ENCODE peak calls at places on chromosomes 6 and 20, in six cellular contexts. U is uterus; L is HepG2; K is CD8-positive, alpha-beta memory T cell; J is CD8-positive, alpha-beta T cell; C is CD4-positive, CD25-positive, alpha-beta regulatory T cell. O is an unnamed sample.

GRCh38 chr20:41027366-41027765 is 1.3 kb upstream of the TOP1 start:
- DNase-seq in U (no peak), L (no peak), K (no peak), J (no peak), C (no peak), O (no peak)

GRCh38 chr6:13830803-13831202 is 16.4 kb upstream of the MCUR1 start:
- DNase-seq in U (no peak), L (no peak), K (no peak), J (no peak), C (no peak), O (no peak)

GRCh38 chr6:148525453-148525852 is 182.8 kb downstream of the SASH1 start:
- DNase-seq in U (no peak), L (no peak), K (no peak), J (no peak), C (no peak), O (no peak)

GRCh38 chr6:116387374-116387773 is 16.6 kb downstream of the DSE start:
- DNase-seq in U (peak; percentile 32), L (no peak), K (no peak), J (no peak), C (no peak), O (no peak)

GRCh38 chr20:62816879-62817873 is at the start of gene COL9A3:
- DNase-seq in U (no peak), L (peak; percentile 63), K (no peak), J (no peak), C (no peak), O (no peak)

GRCh38 chr20:51400051-51400926 is 142.2 kb downstream of the NFATC2 start:
- DNase-seq in U (no peak), L (no peak), K (peak; percentile 80), J (peak; percentile 76), C (peak; percentile 63), O (no peak)

GRCh38 chr6:131210469-131210868 is 75.2 kb downstream of the AKAP7 start:
- DNase-seq in U (no peak), L (no peak), K (no peak), J (no peak), C (no peak), O (no peak)

GRCh38 chr6:113903666-113904330 is 46.7 kb downstream of the MARCKS start:
- DNase-seq in U (peak; percentile 40), L (peak; percentile 45), K (no peak), J (no peak), C (no peak), O (no peak)

GRCh38 chr6:91081452-91082067 is 494.7 kb upstream of the MAP3K7 start:
- DNase-seq in U (no peak), L (peak; percentile 25), K (no peak), J (no peak), C (no peak), O (peak; percentile 43)

GRCh38 chr20:39398656-39399055 is 436.5 kb downstream of the DHX35 start:
- DNase-seq in U (no peak), L (no peak), K (no peak), J (no peak), C (no peak), O (peak; percentile 4)

GRCh38 chr6:53899512-53899911 is 104.7 kb downstream of the LRRC1 start:
- DNase-seq in U (no peak), L (no peak), K (no peak), J (no peak), C (no peak), O (no peak)

GRCh38 chr6:165159459-165159858 is 149.9 kb downstream of the C6orf118 start:
- DNase-seq in U (no peak), L (no peak), K (no peak), J (no peak), C (no peak), O (no peak)

GRCh38 chr6:119129148-119129967 is 50.9 kb upstream of the FAM184A start:
- DNase-seq in U (no peak), L (peak; percentile 76), K (peak; percentile 43), J (no peak), C (peak; percentile 4), O (peak; percentile 70)

GRCh38 chr20:32356935-32357868 is 929 bp upstream of the ASXL1 start:
- DNase-seq in U (peak; percentile 29), L (peak; percentile 76), K (no peak), J (no peak), C (no peak), O (no peak)

GRCh38 chr6:29509239-29509638 is 21.5 kb upstream of the MAS1L start:
- DNase-seq in U (no peak), L (no peak), K (no peak), J (peak; percentile 36), C (no peak), O (no peak)

GRCh38 chr6:73700060-73700459 is 4.1 kb downstream of the CD109 start:
- DNase-seq in U (no peak), L (no peak), K (no peak), J (no peak), C (no peak), O (no peak)

GRCh38 chr20:53984781-53985518 is 85.4 kb downstream of the BCAS1 start:
- DNase-seq in U (no peak), L (no peak), K (no peak), J (no peak), C (no peak), O (no peak)

GRCh38 chr20:23515250-23515939 is 24.5 kb downstream of the CST8 start:
- DNase-seq in U (no peak), L (no peak), K (no peak), J (no peak), C (no peak), O (no peak)

GRCh38 chr20:16397053-16397452 is 176.2 kb downstream of the KIF16B start:
- DNase-seq in U (peak; percentile 19), L (no peak), K (no peak), J (no peak), C (no peak), O (no peak)

GRCh38 chr20:37356387-37356786 is 10.4 kb downstream of the SRC start:
- DNase-seq in U (peak; percentile 56), L (no peak), K (no peak), J (no peak), C (no peak), O (no peak)

GRCh38 chr20:38127011-38127621 is 38.0 kb downstream of the TGM2 start:
- DNase-seq in U (peak; percentile 73), L (no peak), K (no peak), J (no peak), C (no peak), O (no peak)

GRCh38 chr6:43268348-43268685 is 25.0 kb downstream of the TTBK1 start:
- DNase-seq in U (no peak), L (no peak), K (no peak), J (no peak), C (no peak), O (no peak)

GRCh38 chr6:148231572-148231971 is 111.1 kb upstream of the SASH1 start:
- DNase-seq in U (no peak), L (no peak), K (no peak), J (no peak), C (no peak), O (no peak)

GRCh38 chr6:28978137-28978491 is 27.0 kb downstream of the ZNF311 start:
- DNase-seq in U (no peak), L (no peak), K (no peak), J (no peak), C (no peak), O (no peak)

DNA sequence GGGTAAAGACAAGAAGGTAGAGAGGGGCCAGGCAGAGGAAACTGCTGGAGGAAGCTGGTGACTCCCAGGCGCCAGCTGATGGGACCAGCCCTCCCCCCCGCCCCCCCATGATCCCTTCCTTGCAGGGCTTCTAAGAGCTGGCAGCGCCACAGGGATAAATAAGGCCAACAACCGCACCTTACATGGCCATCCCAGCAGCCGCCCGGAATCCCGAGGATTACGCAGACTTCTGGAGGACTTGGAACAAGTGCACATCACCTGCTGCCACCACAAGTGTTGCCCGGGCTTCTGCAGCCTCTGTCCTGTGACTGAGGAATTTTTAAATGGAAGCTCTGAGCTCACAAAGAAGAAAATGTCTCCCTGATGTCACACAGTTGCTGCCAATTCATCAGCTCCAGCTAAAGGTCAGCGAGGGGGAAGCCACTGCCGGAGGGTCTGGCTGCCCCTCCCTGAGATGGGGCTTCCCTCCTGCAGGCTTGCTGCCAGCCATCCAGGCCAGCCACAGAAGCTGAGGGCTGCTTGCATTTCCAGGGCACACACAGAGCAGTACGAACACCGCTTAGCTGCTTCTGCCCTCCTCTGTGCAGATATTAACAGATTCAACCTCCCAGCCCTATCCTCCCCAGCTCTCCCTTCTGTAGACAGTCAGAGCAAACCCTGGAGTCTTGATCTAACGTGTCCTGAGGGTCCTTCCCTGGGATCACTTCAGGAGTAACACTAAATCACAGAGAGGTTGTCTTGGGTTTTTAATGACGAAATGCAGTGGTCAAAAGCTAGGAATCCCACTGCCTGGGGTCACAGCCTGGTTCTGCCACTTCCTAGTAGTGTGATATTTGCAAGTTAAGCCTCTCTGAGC is 38.6 kb upstream of the PIM1 start:
- DNase-seq in U (peak; percentile 84), L (peak; percentile 68), K (no peak), J (no peak), C (no peak), O (no peak)
- H3K4me3 ChIP-seq in U (peak overlapping the region; percentile 6), L (peak overlapping the region; percentile 68), K (no peak overlapping the region), J (no peak overlapping the region), C (no peak overlapping the region), O (no peak overlapping the region)

GRCh38 chr20:64039293-64040160 is 3.5 kb downstream of the C20orf204 start:
- DNase-seq in U (no peak), L (no peak), K (no peak), J (no peak), C (no peak), O (no peak)
- H3K4me3 ChIP-seq in U (no peak overlapping the region), L (peak overlapping the region; percentile 89), K (peak overlapping the region; percentile 49), J (peak overlapping the region; percentile 76), C (no peak overlapping the region), O (peak overlapping the region; percentile 51)

GRCh38 chr20:1184260-1184637 is 532 bp downstream of the TMEM74B start:
- DNase-seq in U (no peak), L (no peak), K (no peak), J (no peak), C (no peak), O (no peak)

GRCh38 chr20:1185316-1185741 is 548 bp upstream of the TMEM74B start:
- DNase-seq in U (no peak), L (no peak), K (no peak), J (no peak), C (no peak), O (no peak)

GRCh38 chr20:1186367-1186991 is 1.7 kb upstream of the TMEM74B start:
- DNase-seq in U (no peak), L (peak; percentile 45), K (no peak), J (no peak), C (no peak), O (no peak)

GRCh38 chr20:1184638-1185315 is at the start of gene TMEM74B:
- DNase-seq in U (no peak), L (no peak), K (no peak), J (no peak), C (no peak), O (no peak)

GRCh38 chr20:1185781-1186334 is 1.1 kb upstream of the TMEM74B start:
- DNase-seq in U (no peak), L (peak; percentile 63), K (peak; percentile 10), J (no peak), C (no peak), O (peak; percentile 48)
- H3K4me3 ChIP-seq in U (peak overlapping the region; percentile 9), L (peak overlapping the region; percentile 75), K (no peak overlapping the region), J (no peak overlapping the region), C (no peak overlapping the region), O (peak overlapping the region; percentile 41)

DNA sequence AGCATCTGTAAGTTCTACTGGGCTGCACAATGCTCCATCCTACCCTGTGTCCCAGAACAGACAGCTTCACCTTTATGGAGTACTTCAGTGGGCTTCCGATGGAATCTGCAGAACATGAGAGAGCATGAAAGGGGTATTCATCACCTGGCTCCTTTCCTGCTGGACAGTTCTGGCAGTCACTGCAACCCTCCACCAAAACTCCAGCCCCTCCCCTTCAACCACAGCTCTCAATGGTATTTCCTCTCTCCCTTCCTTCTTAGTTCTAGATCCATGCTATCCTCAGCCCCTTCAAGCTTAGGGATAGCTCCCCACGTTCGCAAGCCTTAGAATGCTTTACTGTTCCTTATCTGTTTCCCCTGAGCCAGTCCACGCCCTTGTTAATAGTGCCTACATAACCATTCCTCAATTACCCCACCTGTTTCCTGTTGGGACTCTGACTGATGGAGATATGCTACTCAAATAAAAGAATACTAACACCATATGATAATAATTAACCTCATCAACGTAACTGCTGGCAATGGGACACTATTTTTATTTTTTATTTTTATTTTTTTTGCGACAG is 26.8 kb downstream of the TRAM2 start:
- DNase-seq in U (no peak), L (no peak), K (no peak), J (no peak), C (no peak), O (no peak)
- H3K4me3 ChIP-seq in U (no peak overlapping the region), L (no peak overlapping the region), K (no peak overlapping the region), J (no peak overlapping the region), C (no peak overlapping the region), O (no peak overlapping the region)

O was measured in Jurkat, Clone E6-1.